ENCODE peak calls at places on chromosome 13, in nine cellular contexts. W is PC-9, Z is fibroblast of lung, D is Panc1, P is psoas muscle, M is spleen, L is esophagus squamous epithelium, C is cardiac muscle cell, S is neuronal stem cell. R is an unnamed sample.

GRCh38 chr13:20799726-20800416 is 26.1 kb upstream of the EEF1AKMT1 start:
- DNase-seq in W (no peak), Z (peak; percentile 44), D (no peak), P (no peak), M (no peak), L (no peak), C (peak; percentile 62), S (no peak), R (no peak)

GRCh38 chr13:58587183-58587582 is 955.6 kb downstream of the PCDH17 start:
- DNase-seq in W (no peak), Z (no peak), D (no peak), P (no peak), M (no peak), L (no peak), C (no peak), S (no peak), R (no peak)

GRCh38 chr13:99778500-99778899 is 193.1 kb downstream of the ZIC5 start:
- DNase-seq in W (no peak), Z (no peak), D (no peak), P (no peak), M (no peak), L (no peak), C (no peak), S (no peak), R (no peak)

GRCh38 chr13:36531746-36532486 is 99.6 kb downstream of the CCNA1 start:
- DNase-seq in W (no peak), Z (no peak), D (no peak), P (no peak), M (no peak), L (no peak), C (peak; percentile 84), S (no peak), R (no peak)

GRCh38 chr13:112727581-112727980 is 37.7 kb downstream of the ATP11A start:
- DNase-seq in W (no peak), Z (no peak), D (no peak), P (no peak), M (peak; percentile 52), L (no peak), C (no peak), S (no peak), R (no peak)

GRCh38 chr13:98853791-98854191 is 101.3 kb upstream of the SLC15A1 start:
- DNase-seq in W (no peak), Z (peak; percentile 38), D (no peak), P (no peak), M (no peak), L (no peak), C (no peak), S (no peak), R (no peak)

GRCh38 chr13:40231311-40231710 is 435.1 kb downstream of the FOXO1 start:
- DNase-seq in W (no peak), Z (no peak), D (no peak), P (no peak), M (no peak), L (no peak), C (no peak), S (no peak), R (no peak)

GRCh38 chr13:33927315-33927714 is 109.4 kb downstream of the RFC3 start:
- DNase-seq in W (no peak), Z (peak; percentile 78), D (no peak), P (no peak), M (no peak), L (no peak), C (peak; percentile 60), S (no peak), R (no peak)

GRCh38 chr13:44730099-44730498 is 154.0 kb upstream of the TSC22D1 start:
- DNase-seq in W (no peak), Z (no peak), D (no peak), P (no peak), M (no peak), L (no peak), C (no peak), S (no peak), R (no peak)

GRCh38 chr13:84607614-84608013 is 725.3 kb upstream of the SLITRK1 start:
- DNase-seq in W (no peak), Z (peak; percentile 76), D (no peak), P (peak; percentile 19), M (no peak), L (no peak), C (peak; percentile 61), S (no peak), R (peak; percentile 71)

GRCh38 chr13:74118328-74118727 is 15.9 kb downstream of the KLF12 start:
- DNase-seq in W (no peak), Z (no peak), D (no peak), P (no peak), M (no peak), L (no peak), C (no peak), S (no peak), R (no peak)

GRCh38 chr13:42056146-42056545 is 7.7 kb downstream of the DGKH start:
- DNase-seq in W (no peak), Z (no peak), D (no peak), P (no peak), M (no peak), L (no peak), C (no peak), S (no peak), R (no peak)

GRCh38 chr13:42055500-42056085 is 7.1 kb downstream of the DGKH start:
- DNase-seq in W (no peak), Z (no peak), D (no peak), P (no peak), M (no peak), L (no peak), C (no peak), S (no peak), R (no peak)

GRCh38 chr13:42057918-42058530 is 9.6 kb downstream of the DGKH start:
- DNase-seq in W (no peak), Z (no peak), D (no peak), P (no peak), M (no peak), L (no peak), C (no peak), S (no peak), R (no peak)

GRCh38 chr13:42056585-42056984 is 8.1 kb downstream of the DGKH start:
- DNase-seq in W (no peak), Z (no peak), D (no peak), P (no peak), M (no peak), L (no peak), C (no peak), S (no peak), R (no peak)

DNA sequence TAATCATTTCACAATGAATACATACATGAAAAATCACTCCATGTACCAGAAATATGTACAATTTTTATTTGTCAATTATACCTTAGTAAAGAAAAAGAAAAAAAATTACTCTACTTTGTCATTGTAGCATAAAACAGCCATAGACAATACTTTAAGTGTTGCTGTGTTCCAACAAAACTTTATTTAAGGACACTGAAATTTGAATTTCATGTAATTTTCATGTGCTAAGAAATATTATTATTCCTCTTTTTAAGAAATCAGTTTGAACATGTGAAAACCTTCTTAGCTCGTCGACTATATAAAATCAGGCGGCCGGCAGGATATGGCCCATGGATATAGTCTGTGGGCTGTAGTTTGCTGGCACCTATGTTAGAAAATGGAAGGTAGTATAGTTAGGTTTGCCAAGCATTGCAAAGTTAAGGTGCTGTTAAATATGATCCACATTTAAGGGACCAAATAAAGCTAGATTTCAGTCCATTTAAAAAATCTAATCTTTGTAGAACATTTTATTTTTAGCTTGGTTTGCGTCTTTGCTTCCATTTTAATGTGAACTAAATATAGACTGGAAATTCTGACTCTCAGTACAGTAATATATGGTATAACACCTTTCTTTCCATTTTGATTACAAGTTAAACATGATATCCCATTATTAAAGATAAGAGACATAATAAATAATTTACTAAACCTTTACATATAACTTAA is 6.5 kb downstream of the DGKH start:
- DNase-seq in W (no peak), Z (no peak), D (no peak), P (no peak), M (no peak), L (no peak), C (no peak), S (no peak), R (no peak)
- H3K4me3 ChIP-seq in W (no peak overlapping the region), Z (no peak overlapping the region), D (no peak overlapping the region), P (peak overlapping the region; percentile 17), M (no peak overlapping the region), L (no peak overlapping the region), C (no peak overlapping the region), S (no peak overlapping the region), R (peak overlapping the region; percentile 3)

DNA sequence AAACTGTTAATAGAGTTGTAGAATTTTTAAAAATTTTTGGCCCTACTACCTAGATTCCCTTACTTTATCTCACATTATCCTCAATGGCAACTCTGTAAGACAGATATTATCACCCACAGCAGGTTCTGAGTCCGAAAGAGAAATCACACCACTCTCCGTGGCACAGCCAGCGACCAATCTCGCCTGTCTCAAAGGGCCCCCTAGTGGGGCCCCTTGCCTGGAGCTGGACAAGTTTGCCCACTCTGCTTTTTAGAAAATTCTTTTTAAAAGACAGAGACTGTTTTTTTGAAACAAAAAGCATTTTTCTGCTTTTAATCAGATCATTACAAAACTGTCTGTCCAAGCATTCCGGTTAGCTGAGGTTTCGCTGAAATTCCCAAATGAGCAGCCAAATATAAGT is 21.7 kb downstream of the PHF11 start:
- DNase-seq in W (no peak), Z (peak; percentile 31), D (no peak), P (no peak), M (no peak), L (no peak), C (peak; percentile 23), S (no peak), R (no peak)
- H3K36me3 ChIP-seq in W (no peaks in the 10 kb centered on the region), Z (peaks cover 9% of the 10 kb centered on the region), D (no peaks in the 10 kb centered on the region), P (peaks cover under 1% of the 10 kb centered on the region), M (peaks cover 100% of the 10 kb centered on the region), L (no peaks in the 10 kb centered on the region), C (no peaks in the 10 kb centered on the region), S (no peaks in the 10 kb centered on the region), R (peaks cover 52% of the 10 kb centered on the region)

GRCh38 chr13:97366172-97366688 is 67.7 kb upstream of the RAP2A start:
- DNase-seq in W (no peak), Z (peak; percentile 17), D (no peak), P (no peak), M (no peak), L (no peak), C (no peak), S (no peak), R (no peak)

GRCh38 chr13:97364827-97365226 is 69.1 kb upstream of the RAP2A start:
- DNase-seq in W (no peak), Z (no peak), D (no peak), P (no peak), M (no peak), L (no peak), C (no peak), S (no peak), R (no peak)

GRCh38 chr13:97369269-97369893 is 64.6 kb upstream of the RAP2A start:
- DNase-seq in W (no peak), Z (peak; percentile 48), D (no peak), P (no peak), M (no peak), L (no peak), C (no peak), S (no peak), R (no peak)

GRCh38 chr13:97367016-97367415 is 67.0 kb upstream of the RAP2A start:
- DNase-seq in W (no peak), Z (peak; percentile 79), D (no peak), P (no peak), M (no peak), L (no peak), C (peak; percentile 55), S (peak; percentile 8), R (no peak)

GRCh38 chr13:97367427-97367826 is 66.5 kb upstream of the RAP2A start:
- DNase-seq in W (no peak), Z (peak; percentile 78), D (no peak), P (peak; percentile 33), M (no peak), L (no peak), C (peak; percentile 75), S (peak; percentile 40), R (no peak)
- H3K4me3 ChIP-seq in W (no peak overlapping the region), Z (no peak overlapping the region), D (no peak overlapping the region), P (no peak overlapping the region), M (no peak overlapping the region), L (no peak overlapping the region), C (no peak overlapping the region), S (no peak overlapping the region), R (no peak overlapping the region)

GRCh38 chr13:53038993-53039392 is 10.4 kb downstream of the OLFM4 start:
- DNase-seq in W (no peak), Z (no peak), D (no peak), P (no peak), M (no peak), L (no peak), C (no peak), S (no peak), R (no peak)
- H3K36me3 ChIP-seq in W (no peaks in the 10 kb centered on the region), Z (no peaks in the 10 kb centered on the region), D (no peaks in the 10 kb centered on the region), P (no peaks in the 10 kb centered on the region), M (no peaks in the 10 kb centered on the region), L (no peaks in the 10 kb centered on the region), C (no peaks in the 10 kb centered on the region), S (no peaks in the 10 kb centered on the region), R (no peaks in the 10 kb centered on the region)